ENCODE peak calls at places on chromosomes 11 and 22, in eight cellular contexts. Z, R, S, D, B, I, H and L are unnamed samples.

GRCh38 chr11:77063861-77064260 is 2.9 kb upstream of the CAPN5 start:
- DNase-seq in Z (no peak), R (no peak), S (no peak), D (no peak), B (no peak), I (no peak), H (no peak), L (no peak)

GRCh38 chr11:18612394-18612793 is 12.8 kb downstream of the MISFA start:
- DNase-seq in Z (peak; percentile 68), R (no peak), S (no peak), D (no peak), B (no peak), I (no peak), H (no peak), L (no peak)

GRCh38 chr22:40973144-40973543 is 22.0 kb downstream of the RBX1 start:
- DNase-seq in Z (no peak), R (no peak), S (no peak), D (no peak), B (no peak), I (no peak), H (no peak), L (no peak)

GRCh38 chr11:69367211-69367964 is 73.4 kb downstream of the MYEOV start:
- DNase-seq in Z (peak; percentile 28), R (no peak), S (no peak), D (no peak), B (no peak), I (peak; percentile 77), H (no peak), L (no peak)

GRCh38 chr11:75867778-75868374 is 52.9 kb downstream of the UVRAG start:
- DNase-seq in Z (peak; percentile 62), R (peak; percentile 69), S (peak; percentile 77), D (peak; percentile 11), B (peak; percentile 30), I (peak; percentile 85), H (peak; percentile 72), L (peak; percentile 63)

GRCh38 chr11:28010001-28010400 is 98.0 kb downstream of the KIF18A start:
- DNase-seq in Z (no peak), R (no peak), S (no peak), D (no peak), B (no peak), I (no peak), H (peak; percentile 15), L (no peak)

GRCh38 chr11:65536412-65537295 is 11.8 kb downstream of the SCYL1 start:
- DNase-seq in Z (no peak), R (no peak), S (no peak), D (no peak), B (no peak), I (no peak), H (no peak), L (no peak)

GRCh38 chr11:45227836-45228235 is 58.3 kb downstream of the SYT13 start:
- DNase-seq in Z (no peak), R (no peak), S (no peak), D (no peak), B (no peak), I (no peak), H (no peak), L (no peak)

GRCh38 chr22:19430890-19431541 is 517 bp downstream of the HIRA start:
- DNase-seq in Z (peak; percentile 19), R (peak; percentile 72), S (peak; percentile 66), D (peak; percentile 31), B (no peak), I (peak; percentile 7), H (peak; percentile 36), L (peak; percentile 47)

GRCh38 chr11:75896843-75897419 is 81.9 kb downstream of the UVRAG start:
- DNase-seq in Z (peak; percentile 55), R (peak; percentile 37), S (peak; percentile 58), D (peak; percentile 35), B (no peak), I (peak; percentile 82), H (peak; percentile 67), L (peak; percentile 66)

DNA sequence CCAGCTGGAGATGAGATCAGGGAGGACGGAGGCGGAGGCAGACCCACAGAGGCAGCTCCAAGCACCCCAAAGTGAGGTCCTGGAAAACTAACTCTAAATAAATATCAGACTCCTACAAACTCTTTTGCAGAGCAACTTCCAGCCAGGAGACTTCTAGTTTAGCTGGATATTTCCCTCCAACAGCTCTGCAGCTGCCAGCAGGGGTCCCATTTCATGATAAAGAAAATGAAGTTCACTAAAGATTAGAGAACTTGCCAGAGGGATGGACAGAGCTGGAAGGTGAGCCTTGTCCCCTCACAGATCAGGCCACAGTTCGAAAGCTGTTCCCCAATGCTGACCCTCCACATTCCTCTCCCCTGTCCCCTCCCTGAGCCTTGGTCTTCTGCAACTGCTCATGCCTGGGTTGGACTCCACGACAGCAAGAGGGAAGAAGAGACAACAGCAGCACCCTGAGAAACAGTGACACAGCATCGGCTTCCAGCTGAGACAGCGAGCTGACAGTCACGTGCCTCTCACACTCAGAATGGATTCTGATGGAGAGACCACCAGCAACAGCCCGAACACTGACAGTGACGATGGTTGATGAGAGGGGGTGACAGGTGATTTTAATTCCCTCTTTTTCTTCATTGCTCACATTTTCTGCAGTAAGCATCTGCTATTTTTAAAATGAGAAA is 5.7 kb downstream of the CARS1 start:
- DNase-seq in Z (no peak), R (no peak), S (no peak), D (no peak), B (no peak), I (no peak), H (no peak), L (no peak)
- TF ChIP-seq CTCF in Z (peak; percentile 43), R (no peak), S (no peak), D (no peak), B (peak; percentile 24), I (peak; percentile 30), H (no peak), L (no peak)

GRCh38 chr11:94593030-94593429 is 25.9 kb downstream of the PIWIL4 start:
- DNase-seq in Z (peak; percentile 72), R (no peak), S (no peak), D (peak; percentile 9), B (no peak), I (no peak), H (peak; percentile 15), L (peak; percentile 23)

GRCh38 chr11:94597896-94598295 is 30.7 kb downstream of the PIWIL4 start:
- DNase-seq in Z (peak; percentile 17), R (peak; percentile 21), S (peak; percentile 16), D (no peak), B (no peak), I (peak; percentile 29), H (peak; percentile 31), L (no peak)

GRCh38 chr11:94599510-94599909 is 32.3 kb downstream of the PIWIL4 start:
- DNase-seq in Z (no peak), R (no peak), S (no peak), D (no peak), B (no peak), I (no peak), H (no peak), L (no peak)

GRCh38 chr11:94595061-94595460 is 27.9 kb downstream of the PIWIL4 start:
- DNase-seq in Z (no peak), R (no peak), S (no peak), D (no peak), B (no peak), I (no peak), H (no peak), L (no peak)
- H2AFZ ChIP-seq in Z (no peak overlapping the region), R (no peak overlapping the region), S (no peak overlapping the region), D (no peak overlapping the region), B (no peak overlapping the region), I (no peak overlapping the region), H (no peak overlapping the region), L (no peak overlapping the region)

DNA sequence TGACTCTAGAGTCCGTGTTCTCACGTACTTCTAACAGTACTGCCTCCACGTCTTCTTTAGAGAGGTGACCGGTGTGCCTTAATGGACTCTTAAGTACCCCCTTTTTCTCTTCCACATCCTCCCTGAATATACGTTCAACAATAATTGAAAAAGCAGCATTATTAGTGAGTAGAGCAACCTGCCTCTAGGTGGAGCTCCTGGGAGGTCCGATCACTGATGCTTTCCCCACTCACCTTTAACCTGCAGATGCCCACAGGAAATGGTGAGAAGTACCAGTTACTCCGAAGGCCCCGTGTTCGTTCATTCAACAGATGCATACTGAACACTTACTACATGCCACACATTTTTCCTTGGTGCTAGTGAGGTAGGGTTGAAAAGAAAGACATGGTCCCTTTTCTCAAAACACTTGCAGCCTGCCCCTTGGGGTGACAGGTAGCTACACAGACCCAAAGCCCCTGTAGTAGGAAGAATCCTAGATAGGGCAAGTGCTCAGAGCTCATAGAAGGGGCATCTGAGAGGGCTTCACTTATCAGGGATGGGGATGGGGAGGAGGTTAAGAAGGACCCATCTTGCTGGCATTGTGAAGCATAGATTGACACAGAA is 72.7 kb downstream of the FEZ1 start:
- DNase-seq in Z (no peak), R (no peak), S (peak; percentile 57), D (no peak), B (no peak), I (peak; percentile 52), H (no peak), L (peak; percentile 63)
- TF ChIP-seq CTCF in Z (peak; percentile 24), R (peak; percentile 57), S (peak; percentile 77), D (peak; percentile 59), B (peak; percentile 54), I (peak; percentile 85), H (no peak), L (peak; percentile 72)

DNA sequence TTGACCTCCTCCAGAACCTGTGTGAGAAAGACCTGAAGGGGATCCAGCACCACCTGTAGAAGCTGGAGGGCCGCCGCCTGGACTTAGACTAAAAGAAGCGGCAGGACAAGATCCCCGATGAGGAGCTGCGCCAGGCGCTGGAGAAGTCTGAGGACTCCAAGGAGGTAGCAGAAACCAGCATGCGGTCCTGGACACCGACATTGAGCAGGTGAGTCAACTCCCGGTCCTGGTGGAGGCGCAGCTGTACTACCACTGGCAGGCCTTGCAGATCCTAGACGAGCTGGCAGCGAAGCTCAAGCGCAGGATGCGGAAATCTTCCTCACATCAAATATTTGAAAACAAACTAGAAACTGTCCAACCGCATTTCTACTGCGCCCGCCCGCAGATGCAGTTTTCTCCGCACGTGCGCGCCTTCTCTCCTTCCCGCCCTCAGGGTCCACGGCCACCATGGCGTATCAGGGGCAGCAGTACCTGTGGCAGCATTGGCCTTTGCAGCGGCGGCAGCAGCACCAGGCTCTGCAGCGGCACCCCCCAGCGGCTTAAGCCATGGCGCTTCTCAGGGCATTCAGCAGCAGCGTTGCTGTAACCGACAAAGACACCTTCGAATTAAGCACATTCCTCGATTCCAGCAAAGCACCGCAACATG is 10.2 kb downstream of the CLDN25 start:
- DNase-seq in Z (no peak), R (no peak), S (no peak), D (no peak), B (no peak), I (no peak), H (no peak), L (no peak)
- H2AFZ ChIP-seq in Z (no peak overlapping the region), R (no peak overlapping the region), S (no peak overlapping the region), D (no peak overlapping the region), B (no peak overlapping the region), I (no peak overlapping the region), H (no peak overlapping the region), L (no peak overlapping the region)